ENCODE peak calls at places on chromosomes 1 and 21, in ten cellular contexts. U, X, P, V, S, Z, A, K, I and G are unnamed samples.

GRCh38 chr1:165397945-165398344 is 41.4 kb upstream of the LMX1A start:
- DNase-seq in U (peak; percentile 50), X (no peak), P (peak; percentile 74), V (peak; percentile 63), S (no peak), Z (no peak), A (no peak), K (no peak), I (peak; percentile 44), G (no peak)

GRCh38 chr1:205750683-205751651 is 985 bp upstream of the NUCKS1 start:
- DNase-seq in U (no peak), X (no peak), P (no peak), V (no peak), S (peak; percentile 85), Z (peak; percentile 50), A (peak; percentile 24), K (no peak), I (no peak), G (no peak)

GRCh38 chr1:234960722-234961467 is 167.7 kb downstream of the TOMM20 start:
- DNase-seq in U (peak; percentile 78), X (no peak), P (peak; percentile 83), V (no peak), S (no peak), Z (no peak), A (peak; percentile 75), K (no peak), I (peak; percentile 67), G (no peak)

GRCh38 chr1:87084247-87084836 is 169.9 kb downstream of the HS2ST1 start:
- DNase-seq in U (no peak), X (no peak), P (peak; percentile 73), V (no peak), S (peak; percentile 6), Z (no peak), A (peak; percentile 50), K (no peak), I (peak; percentile 60), G (peak; percentile 40)

GRCh38 chr1:200038987-200039848 is 11.7 kb downstream of the NR5A2 start:
- DNase-seq in U (peak; percentile 46), X (peak; percentile 70), P (no peak), V (no peak), S (peak; percentile 10), Z (no peak), A (peak; percentile 54), K (no peak), I (no peak), G (peak; percentile 65)

GRCh38 chr1:55893155-55893554 is 678.0 kb upstream of the USP24 start:
- DNase-seq in U (no peak), X (no peak), P (peak; percentile 79), V (peak; percentile 53), S (peak; percentile 53), Z (no peak), A (peak; percentile 59), K (no peak), I (peak; percentile 61), G (no peak)

GRCh38 chr1:23392125-23392855 is 22.7 kb upstream of the ZNF436 start:
- DNase-seq in U (no peak), X (no peak), P (no peak), V (no peak), S (no peak), Z (no peak), A (no peak), K (no peak), I (no peak), G (no peak)

GRCh38 chr1:86018311-86018923 is 138.2 kb downstream of the COL24A1 start:
- DNase-seq in U (no peak), X (peak; percentile 26), P (peak; percentile 39), V (peak; percentile 36), S (peak; percentile 12), Z (no peak), A (peak; percentile 43), K (no peak), I (peak; percentile 23), G (peak; percentile 48)

GRCh38 chr1:228219245-228219961 is 11.6 kb downstream of the OBSCN start:
- DNase-seq in U (no peak), X (no peak), P (no peak), V (no peak), S (no peak), Z (no peak), A (no peak), K (peak; percentile 91), I (no peak), G (no peak)

GRCh38 chr21:43572443-43572842 is 86.8 kb downstream of the HSF2BP start:
- DNase-seq in U (no peak), X (no peak), P (no peak), V (no peak), S (no peak), Z (no peak), A (no peak), K (no peak), I (no peak), G (no peak)

GRCh38 chr1:119159096-119159495 is 18.6 kb upstream of the WARS2 start:
- DNase-seq in U (no peak), X (no peak), P (peak; percentile 68), V (peak; percentile 22), S (no peak), Z (no peak), A (no peak), K (no peak), I (peak; percentile 81), G (no peak)

GRCh38 chr1:196393282-196393681 is 215.0 kb downstream of the KCNT2 start:
- DNase-seq in U (no peak), X (no peak), P (no peak), V (no peak), S (no peak), Z (no peak), A (no peak), K (no peak), I (no peak), G (no peak)

GRCh38 chr1:186212574-186213224 is 162.4 kb downstream of the TPR start:
- DNase-seq in U (no peak), X (peak; percentile 79), P (peak; percentile 97), V (peak; percentile 89), S (peak; percentile 80), Z (peak; percentile 84), A (peak; percentile 74), K (no peak), I (peak; percentile 97), G (peak; percentile 57)

GRCh38 chr1:52348704-52349301 is 17.2 kb downstream of the CC2D1B start:
- DNase-seq in U (no peak), X (no peak), P (peak; percentile 44), V (peak; percentile 38), S (no peak), Z (no peak), A (no peak), K (no peak), I (peak; percentile 44), G (peak; percentile 49)

GRCh38 chr1:181784039-181784683 is 277.4 kb downstream of the ZNF648 start:
- DNase-seq in U (no peak), X (no peak), P (no peak), V (no peak), S (no peak), Z (no peak), A (no peak), K (no peak), I (no peak), G (no peak)

GRCh38 chr1:215185067-215185620 is 102.6 kb downstream of the KCNK2 start:
- DNase-seq in U (no peak), X (no peak), P (no peak), V (no peak), S (no peak), Z (no peak), A (no peak), K (no peak), I (no peak), G (no peak)

GRCh38 chr1:27284425-27285287 is 37.3 kb upstream of the TMEM222 start:
- DNase-seq in U (peak; percentile 91), X (peak; percentile 76), P (peak; percentile 83), V (peak; percentile 82), S (peak; percentile 45), Z (no peak), A (peak; percentile 78), K (peak; percentile 96), I (peak; percentile 76), G (peak; percentile 94)

GRCh38 chr1:33641099-33641830 is 168.8 kb downstream of the ZSCAN20 start:
- DNase-seq in U (no peak), X (peak; percentile 14), P (peak; percentile 8), V (peak; percentile 14), S (peak; percentile 32), Z (no peak), A (no peak), K (no peak), I (peak; percentile 14), G (peak; percentile 23)

GRCh38 chr1:166838766-166839599 is at the start of gene POGK:
- DNase-seq in U (peak; percentile 89), X (peak; percentile 80), P (peak; percentile 90), V (peak; percentile 75), S (peak; percentile 78), Z (peak; percentile 57), A (peak; percentile 91), K (peak; percentile 96), I (peak; percentile 88), G (peak; percentile 74)